ENCODE peak calls at places on chromosomes 7 and 10, in five cellular contexts. E is psoas muscle; C is left ventricle myocardium inferior; V is PC-9; I is CD4-positive, CD25-positive, alpha-beta regulatory T cell. U is an unnamed sample.

GRCh38 chr7:127733976-127734375 is 82.0 kb downstream of the SND1 start:
- DNase-seq in C (no peak), V (no peak), I (no peak), E (no peak), U (no peak)

GRCh38 chr10:110893559-110894179 is 21.9 kb downstream of the PDCD4 start:
- DNase-seq in V (no peak), C (no peak), I (peak; percentile 75), E (no peak), U (no peak)

GRCh38 chr10:31928531-31929259 is at the start of gene ARHGAP12:
- DNase-seq in I (peak; percentile 85), E (peak; percentile 95), V (peak; percentile 51), C (peak; percentile 93), U (peak; percentile 97)

GRCh38 chr10:26486985-26487850 is 49.1 kb downstream of the APBB1IP start:
- DNase-seq in I (peak; percentile 89), C (no peak), E (no peak), V (no peak), U (no peak)

GRCh38 chr7:124276005-124276606 is 243.2 kb upstream of the TMEM229A start:
- DNase-seq in E (no peak), V (no peak), I (peak; percentile 3), C (no peak), U (no peak)

GRCh38 chr10:32377458-32378370 is 30.8 kb upstream of the EPC1 start:
- DNase-seq in C (no peak), E (no peak), V (peak; percentile 35), I (peak; percentile 82), U (no peak)

GRCh38 chr10:82150123-82150900 is 275.3 kb downstream of the NRG3 start:
- DNase-seq in C (no peak), I (no peak), V (no peak), E (no peak), U (peak; percentile 50)

GRCh38 chr7:585229-585711 is 65.6 kb upstream of the PDGFA start:
- DNase-seq in V (no peak), C (no peak), I (peak; percentile 88), E (no peak), U (peak; percentile 26)

GRCh38 chr7:89695241-89695640 is 459.0 kb upstream of the STEAP1 start:
- DNase-seq in E (no peak), V (no peak), I (no peak), C (no peak), U (no peak)

GRCh38 chr7:120550494-120551048 is 277.6 kb downstream of the KCND2 start:
- DNase-seq in I (no peak), C (no peak), E (no peak), V (no peak), U (no peak)

GRCh38 chr7:151249732-151250072 is 1.2 kb upstream of the SMARCD3 start:
- DNase-seq in C (peak; percentile 71), I (no peak), E (peak; percentile 81), V (no peak), U (peak; percentile 86)

GRCh38 chr10:79259834-79260233 is 87.4 kb upstream of the PPIF start:
- DNase-seq in V (no peak), C (no peak), I (no peak), E (no peak), U (no peak)
- H3K27ac ChIP-seq in V (no peak overlapping the region), C (peak overlapping the region; percentile 82), I (no peak overlapping the region), E (no peak overlapping the region), U (no peak overlapping the region)

DNA sequence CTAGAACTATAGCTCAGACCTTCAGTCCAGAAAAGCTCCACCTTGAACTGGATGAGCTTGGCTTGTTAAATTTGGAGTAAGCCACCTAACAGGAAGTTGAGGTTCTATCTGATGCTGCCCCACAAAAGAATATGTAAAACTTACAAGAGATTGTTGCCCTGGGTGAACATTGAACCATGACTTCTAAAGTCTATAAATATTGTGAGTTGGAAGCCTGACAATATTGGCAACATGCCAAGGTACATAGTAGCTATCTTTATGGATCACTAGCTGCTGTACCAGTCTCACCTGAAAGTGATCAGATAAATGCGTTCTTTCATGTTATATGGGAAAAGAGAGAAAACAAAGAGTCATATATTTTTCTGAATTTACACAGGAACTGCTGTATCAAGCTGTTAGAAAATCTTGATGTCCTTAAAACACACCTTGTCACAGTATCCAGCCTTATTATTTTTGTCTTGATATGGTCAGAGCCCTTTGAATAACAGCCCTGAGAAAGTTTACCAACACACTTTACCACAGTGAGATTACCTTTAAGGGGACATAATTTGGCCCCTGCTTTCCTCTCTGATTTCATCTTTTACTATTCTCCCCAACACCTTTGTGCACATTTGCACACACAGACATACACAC is 92.0 kb downstream of the LSMEM1 start:
- DNase-seq in I (no peak), E (no peak), C (no peak), V (peak; percentile 41), U (no peak)
- H3K4me3 ChIP-seq in I (no peak overlapping the region), E (no peak overlapping the region), C (no peak overlapping the region), V (no peak overlapping the region), U (no peak overlapping the region)

GRCh38 chr10:133203652-133204195 is 26.3 kb upstream of the UTF1 start:
- DNase-seq in C (no peak), V (no peak), E (no peak), I (no peak), U (no peak)

GRCh38 chr10:133204226-133205015 is 25.6 kb upstream of the UTF1 start:
- DNase-seq in E (no peak), V (no peak), I (no peak), C (no peak), U (peak; percentile 52)

GRCh38 chr10:133207041-133207600 is 22.9 kb upstream of the UTF1 start:
- DNase-seq in C (no peak), I (no peak), E (no peak), V (no peak), U (peak; percentile 22)

GRCh38 chr10:133206311-133207040 is 23.5 kb upstream of the UTF1 start:
- DNase-seq in E (no peak), V (no peak), C (no peak), I (no peak), U (peak; percentile 35)

GRCh38 chr10:133205146-133205545 is 24.9 kb upstream of the UTF1 start:
- DNase-seq in I (no peak), E (no peak), V (no peak), C (no peak), U (no peak)
- H3K9me3 ChIP-seq in I (no peaks in the 10 kb centered on the region), E (no peaks in the 10 kb centered on the region), V (no peaks in the 10 kb centered on the region), C (no peaks in the 10 kb centered on the region), U (no peaks in the 10 kb centered on the region)

GRCh38 chr10:88190123-88190522 is 326.7 kb downstream of the PTEN start:
- DNase-seq in V (no peak), C (no peak), E (no peak), I (no peak), U (no peak)

GRCh38 chr10:88184543-88185297 is 321.3 kb downstream of the PTEN start:
- DNase-seq in I (no peak), C (no peak), E (no peak), V (no peak), U (no peak)

GRCh38 chr10:88187472-88187871 is 324.0 kb downstream of the PTEN start:
- DNase-seq in E (no peak), C (no peak), I (no peak), V (no peak), U (no peak)

GRCh38 chr10:88185830-88186229 is 322.4 kb downstream of the PTEN start:
- DNase-seq in C (no peak), V (no peak), E (no peak), I (no peak), U (no peak)

DNA sequence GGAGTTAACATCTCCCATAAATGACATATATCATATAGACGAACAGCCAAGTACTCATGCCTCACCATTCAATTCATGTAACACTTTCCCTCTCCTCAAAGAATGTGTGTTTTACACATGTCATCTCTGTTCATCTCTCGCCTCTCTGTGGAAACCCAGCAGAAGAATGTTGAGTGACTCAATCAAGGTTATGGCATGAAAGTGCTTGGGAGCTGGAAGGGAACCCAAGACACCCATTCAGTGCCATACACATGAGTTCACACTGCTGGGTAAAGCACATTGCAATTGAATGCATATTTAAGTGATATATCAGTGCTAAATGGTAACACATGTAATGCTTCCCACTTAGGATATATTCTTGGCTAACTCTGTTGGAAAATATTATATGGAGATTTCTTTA is 322.9 kb downstream of the PTEN start:
- DNase-seq in C (no peak), E (no peak), I (no peak), V (no peak), U (no peak)
- H3K27ac ChIP-seq in C (no peak overlapping the region), E (no peak overlapping the region), I (no peak overlapping the region), V (no peak overlapping the region), U (no peak overlapping the region)

GRCh38 chr10:102153093-102153620 is 968 bp downstream of the NOLC1 start:
- DNase-seq in C (no peak), E (no peak), I (peak; percentile 18), V (no peak), U (no peak)
- H3K4me3 ChIP-seq in C (peak overlapping the region; percentile 83), E (peak overlapping the region; percentile 82), I (peak overlapping the region; percentile 79), V (peak overlapping the region; percentile 76), U (peak overlapping the region; percentile 84)

DNA sequence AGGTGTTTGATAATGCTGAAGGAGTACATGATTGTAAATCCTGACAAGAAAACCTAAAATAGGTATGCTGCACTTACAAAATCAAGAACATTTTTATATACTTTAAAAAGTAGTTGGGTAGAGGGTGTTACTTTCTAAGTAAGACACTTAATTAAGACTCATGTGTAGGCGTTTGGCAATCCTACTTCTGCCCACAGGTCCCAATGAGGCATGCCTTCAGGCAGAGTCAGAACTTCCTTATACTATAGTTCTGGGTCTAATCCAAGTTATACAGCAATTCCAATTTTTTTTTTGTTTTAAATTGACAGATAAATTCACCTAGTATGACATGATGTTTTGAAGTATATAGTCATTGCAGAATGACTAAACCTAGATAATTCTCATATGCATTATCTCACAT is 1188.5 kb upstream of the PHF14 start:
- DNase-seq in V (no peak), C (no peak), I (no peak), E (no peak), U (no peak)
- H3K9me3 ChIP-seq in V (no peaks in the 10 kb centered on the region), C (no peaks in the 10 kb centered on the region), I (no peaks in the 10 kb centered on the region), E (no peaks in the 10 kb centered on the region), U (no peaks in the 10 kb centered on the region)

GRCh38 chr7:5695037-5695708 is 86.3 kb downstream of the RNF216 start:
- DNase-seq in V (no peak), I (peak; percentile 83), C (no peak), E (peak; percentile 63), U (peak; percentile 74)
- H3K27ac ChIP-seq in V (no peak overlapping the region), I (peak overlapping the region; percentile 67), C (peak overlapping the region; percentile 92), E (peak overlapping the region; percentile 77), U (peak overlapping the region; percentile 93)

GRCh38 chr10:24206926-24207701 is 1.8 kb upstream of the KIAA1217 start:
- DNase-seq in V (no peak), I (no peak), E (no peak), C (no peak), U (no peak)

GRCh38 chr10:24208661-24209420 is at the start of gene KIAA1217:
- DNase-seq in C (peak; percentile 65), I (no peak), E (peak; percentile 88), V (no peak), U (peak; percentile 31)

GRCh38 chr10:24209421-24209770 is 458 bp downstream of the KIAA1217 start:
- DNase-seq in I (peak; percentile 1), V (peak; percentile 55), E (no peak), C (no peak), U (no peak)

GRCh38 chr10:24206334-24206733 is 2.6 kb upstream of the KIAA1217 start:
- DNase-seq in I (no peak), C (no peak), V (no peak), E (no peak), U (no peak)

GRCh38 chr10:24207781-24208611 is 942 bp upstream of the KIAA1217 start:
- DNase-seq in C (peak; percentile 35), I (no peak), E (no peak), V (peak; percentile 89), U (no peak)
- H3K4me3 ChIP-seq in C (peak overlapping the region; percentile 77), I (no peak overlapping the region), E (peak overlapping the region; percentile 67), V (peak overlapping the region; percentile 47), U (peak overlapping the region; percentile 94)

GRCh38 chr7:158246272-158246959 is 341.2 kb downstream of the PTPRN2 start:
- DNase-seq in V (no peak), I (no peak), C (no peak), E (no peak), U (no peak)
- H3K9me3 ChIP-seq in V (no peaks in the 10 kb centered on the region), I (no peaks in the 10 kb centered on the region), C (no peaks in the 10 kb centered on the region), E (no peaks in the 10 kb centered on the region), U (no peaks in the 10 kb centered on the region)